ENCODE peak calls at places on chromosomes 12 and 14, in four cellular contexts. One of them, this sample, is unnamed.

GRCh38 chr12:70842942-70843341 is 77.6 kb downstream of the PTPRR start:
- DNase-seq in T follicular helper cell: no peak
- DNase-seq in NCI-H226: no peak
- DNase-seq in activated B cell treated with CpG ODN at 0.5 μM for 24 hours: no peak
- DNase-seq in this sample: no peak

GRCh38 chr14:28759056-28759657 is 7.4 kb upstream of the FOXG1 start:
- DNase-seq in NCI-H226: no peak
- DNase-seq in T follicular helper cell: no peak
- DNase-seq in activated B cell treated with CpG ODN at 0.5 μM for 24 hours: no peak
- DNase-seq in this sample: no peak

GRCh38 chr12:3418609-3419469 is 72.2 kb upstream of the PRMT8 start:
- DNase-seq in activated B cell treated with CpG ODN at 0.5 μM for 24 hours: no peak
- DNase-seq in T follicular helper cell: no peak
- DNase-seq in NCI-H226: no peak
- DNase-seq in this sample: no peak

GRCh38 chr14:102390486-102390885 is 27.7 kb downstream of the TECPR2 start:
- DNase-seq in activated B cell treated with CpG ODN at 0.5 μM for 24 hours: no peak
- DNase-seq in NCI-H226: no peak
- DNase-seq in T follicular helper cell: no peak
- DNase-seq in this sample: no peak

GRCh38 chr12:78204926-78205325 is 374.2 kb downstream of the NAV3 start:
- DNase-seq in T follicular helper cell: no peak
- DNase-seq in NCI-H226: no peak
- DNase-seq in activated B cell treated with CpG ODN at 0.5 μM for 24 hours: no peak
- DNase-seq in this sample: no peak

GRCh38 chr12:95386056-95386455 is 87.9 kb upstream of the METAP2 start:
- DNase-seq in T follicular helper cell: no peak
- DNase-seq in activated B cell treated with CpG ODN at 0.5 μM for 24 hours: no peak
- DNase-seq in NCI-H226: no peak
- DNase-seq in this sample: no peak

GRCh38 chr14:99380402-99380801 is 100.3 kb downstream of the SETD3 start:
- DNase-seq in NCI-H226: no peak
- DNase-seq in T follicular helper cell: no peak
- DNase-seq in activated B cell treated with CpG ODN at 0.5 μM for 24 hours: no peak
- DNase-seq in this sample: no peak

GRCh38 chr12:121279507-121279915 is 17.0 kb downstream of the CAMKK2 start:
- DNase-seq in NCI-H226: no peak
- DNase-seq in T follicular helper cell: no peak
- DNase-seq in activated B cell treated with CpG ODN at 0.5 μM for 24 hours: no peak
- DNase-seq in this sample: no peak

GRCh38 chr14:61388173-61388975 is 67.0 kb downstream of the PRKCH start:
- DNase-seq in activated B cell treated with CpG ODN at 0.5 μM for 24 hours: no peak
- DNase-seq in T follicular helper cell: no peak
- DNase-seq in NCI-H226: peak
- DNase-seq in this sample: peak

GRCh38 chr14:95979339-95980042 is 59.7 kb upstream of the C14orf132 start:
- DNase-seq in T follicular helper cell: no peak
- DNase-seq in NCI-H226: no peak
- DNase-seq in activated B cell treated with CpG ODN at 0.5 μM for 24 hours: no peak
- DNase-seq in this sample: no peak

GRCh38 chr12:109234012-109234411 is 75.1 kb downstream of the FOXN4 start:
- DNase-seq in T follicular helper cell: no peak
- DNase-seq in activated B cell treated with CpG ODN at 0.5 μM for 24 hours: no peak
- DNase-seq in NCI-H226: no peak
- DNase-seq in this sample: no peak

GRCh38 chr12:6839482-6840201 is 1.1 kb upstream of the GNB3 start:
- DNase-seq in activated B cell treated with CpG ODN at 0.5 μM for 24 hours: no peak
- DNase-seq in NCI-H226: no peak
- DNase-seq in T follicular helper cell: no peak
- DNase-seq in this sample: peak

GRCh38 chr14:95507174-95507573 is 9.3 kb downstream of the SYNE3 start:
- DNase-seq in activated B cell treated with CpG ODN at 0.5 μM for 24 hours: no peak
- DNase-seq in T follicular helper cell: no peak
- DNase-seq in NCI-H226: peak
- DNase-seq in this sample: no peak

GRCh38 chr14:80491131-80491530 is 279.8 kb upstream of the DIO2 start:
- DNase-seq in NCI-H226: no peak
- DNase-seq in T follicular helper cell: no peak
- DNase-seq in activated B cell treated with CpG ODN at 0.5 μM for 24 hours: no peak
- DNase-seq in this sample: no peak

GRCh38 chr12:6313326-6313940 is 3.0 kb downstream of the PLEKHG6 start:
- DNase-seq in NCI-H226: no peak
- DNase-seq in activated B cell treated with CpG ODN at 0.5 μM for 24 hours: no peak
- DNase-seq in T follicular helper cell: no peak
- DNase-seq in this sample: no peak

GRCh38 chr12:77923882-77924281 is 93.2 kb downstream of the NAV3 start:
- DNase-seq in T follicular helper cell: no peak
- DNase-seq in NCI-H226: no peak
- DNase-seq in activated B cell treated with CpG ODN at 0.5 μM for 24 hours: no peak
- DNase-seq in this sample: no peak

GRCh38 chr14:91374287-91374880 is 43.2 kb downstream of the CCDC88C start:
- DNase-seq in T follicular helper cell: no peak
- DNase-seq in NCI-H226: no peak
- DNase-seq in activated B cell treated with CpG ODN at 0.5 μM for 24 hours: no peak
- DNase-seq in this sample: peak

GRCh38 chr14:67477926-67478915 is 10.3 kb downstream of the TMEM229B start:
- DNase-seq in NCI-H226: no peak
- DNase-seq in T follicular helper cell: no peak
- DNase-seq in activated B cell treated with CpG ODN at 0.5 μM for 24 hours: no peak
- DNase-seq in this sample: no peak

GRCh38 chr14:49310298-49310697 is 275.9 kb downstream of the RPS29 start:
- DNase-seq in activated B cell treated with CpG ODN at 0.5 μM for 24 hours: no peak
- DNase-seq in NCI-H226: no peak
- DNase-seq in T follicular helper cell: no peak
- DNase-seq in this sample: no peak

GRCh38 chr12:89370850-89371249 is 18.5 kb upstream of the DUSP6 start:
- DNase-seq in T follicular helper cell: no peak
- DNase-seq in NCI-H226: peak
- DNase-seq in activated B cell treated with CpG ODN at 0.5 μM for 24 hours: no peak
- DNase-seq in this sample: no peak